ENCODE peak calls at places on chromosomes 7 and 10, in four cellular contexts. One of them, this sample, is unnamed.

GRCh38 chr10:86599729-86600128 is 54.6 kb upstream of the OPN4 start:
- DNase-seq in WTC11: peak
- DNase-seq in K562: no peak
- DNase-seq in GM12878: peak
- DNase-seq in this sample: no peak

GRCh38 chr7:36360244-36360643 is 29.4 kb upstream of the ANLN start:
- DNase-seq in WTC11: no peak
- DNase-seq in K562: no peak
- DNase-seq in GM12878: no peak
- DNase-seq in this sample: no peak

GRCh38 chr7:84714765-84715164 is 472.1 kb downstream of the SEMA3D start:
- DNase-seq in WTC11: no peak
- DNase-seq in K562: no peak
- DNase-seq in GM12878: no peak
- DNase-seq in this sample: no peak

GRCh38 chr10:72952901-72953223 is 1.7 kb downstream of the PLA2G12B start:
- DNase-seq in WTC11: no peak
- DNase-seq in K562: no peak
- DNase-seq in GM12878: no peak
- DNase-seq in this sample: peak

GRCh38 chr7:103660455-103661371 is 214.7 kb upstream of the SLC26A5 start:
- DNase-seq in WTC11: no peak
- DNase-seq in K562: peak
- DNase-seq in GM12878: no peak
- DNase-seq in this sample: peak

GRCh38 chr7:50285259-50285658 is 19.3 kb upstream of the IKZF1 start:
- DNase-seq in WTC11: no peak
- DNase-seq in K562: no peak
- DNase-seq in GM12878: no peak
- DNase-seq in this sample: no peak

GRCh38 chr7:23973264-23973663 is 263.2 kb downstream of the STK31 start:
- DNase-seq in WTC11: no peak
- DNase-seq in K562: no peak
- DNase-seq in GM12878: no peak
- DNase-seq in this sample: no peak

GRCh38 chr10:45557275-45557905 is 115.2 kb downstream of the ZFAND4 start:
- DNase-seq in WTC11: no peak
- DNase-seq in K562: peak
- DNase-seq in GM12878: no peak
- DNase-seq in this sample: peak

GRCh38 chr10:12150163-12150562 is 20.7 kb downstream of the SEC61A2 start:
- DNase-seq in WTC11: no peak
- DNase-seq in K562: no peak
- DNase-seq in GM12878: no peak
- DNase-seq in this sample: no peak

GRCh38 chr10:29186221-29186620 is 102.6 kb upstream of the LYZL1 start:
- DNase-seq in WTC11: no peak
- DNase-seq in K562: no peak
- DNase-seq in GM12878: no peak
- DNase-seq in this sample: no peak

GRCh38 chr10:101686133-101686925 is 8.6 kb downstream of the FBXW4 start:
- DNase-seq in WTC11: no peak
- DNase-seq in K562: no peak
- DNase-seq in GM12878: no peak
- DNase-seq in this sample: no peak

GRCh38 chr10:11344081-11344480 is 267.4 kb downstream of the USP6NL start:
- DNase-seq in WTC11: no peak
- DNase-seq in K562: no peak
- DNase-seq in GM12878: no peak
- DNase-seq in this sample: no peak

GRCh38 chr10:13053794-13054462 is 46.0 kb upstream of the OPTN start:
- DNase-seq in WTC11: peak
- DNase-seq in K562: no peak
- DNase-seq in GM12878: no peak
- DNase-seq in this sample: no peak

GRCh38 chr10:11707936-11708335 is 34.2 kb upstream of the ECHDC3 start:
- DNase-seq in WTC11: no peak
- DNase-seq in K562: no peak
- DNase-seq in GM12878: no peak
- DNase-seq in this sample: no peak

GRCh38 chr7:101518348-101518747 is 110.7 kb downstream of the MYL10 start:
- DNase-seq in WTC11: no peak
- DNase-seq in K562: no peak
- DNase-seq in GM12878: no peak
- DNase-seq in this sample: no peak

GRCh38 chr10:48634198-48634983 is 29.5 kb upstream of the ARHGAP22 start:
- DNase-seq in WTC11: no peak
- DNase-seq in K562: no peak
- DNase-seq in GM12878: peak
- DNase-seq in this sample: no peak

GRCh38 chr10:70603439-70603778 is 868 bp upstream of the PRF1 start:
- DNase-seq in WTC11: no peak
- DNase-seq in K562: no peak
- DNase-seq in GM12878: no peak
- DNase-seq in this sample: no peak

GRCh38 chr7:47517821-47518480 is 64.0 kb downstream of the TNS3 start:
- DNase-seq in WTC11: no peak
- DNase-seq in K562: no peak
- DNase-seq in GM12878: no peak
- DNase-seq in this sample: no peak

GRCh38 chr7:22147113-22147512 is 201.4 kb upstream of the CDCA7L start:
- DNase-seq in WTC11: no peak
- DNase-seq in K562: no peak
- DNase-seq in GM12878: no peak
- DNase-seq in this sample: no peak

GRCh38 chr7:16712916-16713315 is 40.6 kb upstream of the TSPAN13 start:
- DNase-seq in WTC11: no peak
- DNase-seq in K562: no peak
- DNase-seq in GM12878: no peak
- DNase-seq in this sample: no peak

GRCh38 chr7:66826649-66827048 is 86.1 kb downstream of the RABGEF1 start:
- DNase-seq in WTC11: no peak
- DNase-seq in K562: no peak
- DNase-seq in GM12878: no peak
- DNase-seq in this sample: no peak

GRCh38 chr10:88938938-88939337 is 13.6 kb downstream of the ACTA2 start:
- DNase-seq in WTC11: no peak
- DNase-seq in K562: no peak
- DNase-seq in GM12878: no peak
- DNase-seq in this sample: no peak

GRCh38 chr7:131498237-131498885 is 58.1 kb downstream of the PODXL start:
- DNase-seq in WTC11: no peak
- DNase-seq in K562: no peak
- DNase-seq in GM12878: no peak
- DNase-seq in this sample: no peak

GRCh38 chr7:45874408-45875131 is 1.7 kb upstream of the CCDC201 start:
- DNase-seq in WTC11: no peak
- DNase-seq in K562: no peak
- DNase-seq in GM12878: no peak
- DNase-seq in this sample: peak

GRCh38 chr10:37566336-37566735 is 291.1 kb downstream of the ZNF248 start:
- DNase-seq in WTC11: no peak
- DNase-seq in K562: no peak
- DNase-seq in GM12878: no peak
- DNase-seq in this sample: no peak
- TF ChIP-seq CREM in WTC11: no peak
- TF ChIP-seq CREM in K562: no peak
- TF ChIP-seq CREM in GM12878: no peak
- TF ChIP-seq CREM in this sample: no peak

GRCh38 chr7:127396184-127396583 is 3.7 kb upstream of the ZNF800 start:
- DNase-seq in WTC11: no peak
- DNase-seq in K562: peak
- DNase-seq in GM12878: no peak
- DNase-seq in this sample: no peak
- TF ChIP-seq CREM in WTC11: no peak
- TF ChIP-seq CREM in K562: no peak
- TF ChIP-seq CREM in GM12878: peak
- TF ChIP-seq CREM in this sample: no peak

GRCh38 chr10:77889277-77889903 is 37.2 kb downstream of the DLG5 start:
- DNase-seq in WTC11: peak
- DNase-seq in K562: peak
- DNase-seq in GM12878: no peak
- DNase-seq in this sample: peak
- TF ChIP-seq CREM in WTC11: no peak
- TF ChIP-seq CREM in K562: peak
- TF ChIP-seq CREM in GM12878: no peak
- TF ChIP-seq CREM in this sample: no peak

DNA sequence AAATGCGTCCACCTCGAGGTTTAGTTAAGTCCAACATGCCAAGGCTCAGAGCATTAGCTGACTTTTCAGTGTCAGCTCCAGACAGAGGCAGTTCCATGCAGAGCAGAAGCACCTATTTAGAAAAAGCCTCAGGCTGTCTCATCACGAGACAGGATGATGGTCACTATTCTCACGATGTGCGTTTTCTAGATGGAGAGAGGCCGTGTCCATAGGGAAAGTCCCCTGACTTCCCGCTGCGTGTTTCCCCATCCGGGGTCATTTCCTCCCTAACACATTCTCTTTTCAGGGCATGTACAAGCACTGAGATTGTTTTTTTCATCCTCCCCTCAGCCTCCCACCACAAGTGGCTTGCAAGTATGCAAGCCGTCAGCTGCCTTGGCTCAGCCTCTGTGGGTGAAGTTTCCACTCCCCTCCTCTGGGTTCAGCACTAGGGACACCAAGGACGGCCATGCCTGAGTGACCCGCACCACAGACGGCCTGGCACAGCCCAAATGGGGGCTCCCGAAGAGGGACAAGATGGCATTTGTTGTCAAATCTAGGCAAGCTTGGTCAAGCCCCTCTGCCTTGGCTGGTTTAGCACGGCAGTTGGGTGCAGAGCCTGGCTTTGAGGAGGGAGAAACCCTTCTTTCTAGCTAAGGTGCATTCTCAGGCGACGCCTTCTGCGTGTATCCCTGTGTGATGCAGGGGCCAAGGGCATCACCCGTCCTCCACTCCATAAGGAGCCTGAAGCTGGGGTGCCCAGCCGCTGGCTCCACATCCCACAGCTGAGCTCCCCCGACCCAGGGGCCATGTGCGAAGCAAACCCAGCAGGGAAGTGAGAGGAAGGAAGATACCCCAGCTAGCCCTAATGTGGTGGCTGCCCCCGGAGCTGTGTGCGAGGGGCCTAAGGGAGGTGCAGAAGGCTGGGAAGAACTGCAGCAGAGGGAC is 2.9 kb upstream of the CALML5 start:
- DNase-seq in WTC11: no peak
- DNase-seq in K562: no peak
- DNase-seq in GM12878: no peak
- DNase-seq in this sample: no peak
- TF ChIP-seq CREM in WTC11: no peak
- TF ChIP-seq CREM in K562: no peak
- TF ChIP-seq CREM in GM12878: no peak
- TF ChIP-seq CREM in this sample: no peak